ENCODE peak calls at places on chromosomes 4 and X, in six cellular contexts. Z, P, Y, G, D and K are unnamed samples.
A peak's percentile ranks its signal among the peaks of the same experiment; 100 is the strongest.

GRCh38 chr4:83589283-83589682 is 53.4 kb downstream of the GPAT3 start:
- DNase-seq in D (no peak), Y (no peak), G (no peak), P (no peak), Z (no peak), K (no peak)

GRCh38 chr4:112036881-112037280 is 108.4 kb upstream of the FAM241A start:
- DNase-seq in D (no peak), G (no peak), Y (no peak), P (no peak), Z (no peak), K (peak; percentile 4)

GRCh38 chr4:42487230-42487629 is 89.9 kb downstream of the SHISA3 start:
- DNase-seq in P (no peak), D (no peak), Y (no peak), G (no peak), Z (no peak), K (no peak)

GRCh38 chr4:17616283-17616682 is 1.8 kb downstream of the MED28 start:
- DNase-seq in D (no peak), P (no peak), Y (no peak), Z (no peak), G (no peak), K (no peak)

GRCh38 chr4:103067841-103068547 is 8.6 kb downstream of the SLC9B2 start:
- DNase-seq in D (no peak), Y (no peak), P (no peak), Z (peak; percentile 44), G (no peak), K (no peak)

GRCh38 chrX:23062359-23062758 is 62.6 kb downstream of the DDX53 start:
- DNase-seq in D (no peak), P (no peak), G (no peak), Y (no peak), Z (peak; percentile 54), K (no peak)

GRCh38 chr4:7932333-7932732 is 7.3 kb downstream of the AFAP1 start:
- DNase-seq in Z (no peak), P (no peak), D (no peak), Y (no peak), G (no peak), K (no peak)

GRCh38 chr4:140876597-140877364 is 120.6 kb upstream of the TBC1D9 start:
- DNase-seq in P (no peak), G (no peak), Y (no peak), D (no peak), Z (no peak), K (no peak)

GRCh38 chrX:110412971-110413726 is 54.5 kb downstream of the RTL9 start:
- DNase-seq in Z (peak; percentile 67), D (peak; percentile 27), G (peak; percentile 73), Y (peak; percentile 76), P (peak; percentile 53), K (peak; percentile 26)